ENCODE peak calls at places on chromosome 17, in six cellular contexts. O is colonic mucosa, E is fibroblast of lung, L is pancreas, U is spleen, G is cardiac muscle cell. D is an unnamed sample.

GRCh38 chr17:83198366-83199341 is 119.2 kb downstream of the METRNL start:
- DNase-seq in U (peak), G (no peak), L (peak), E (no peak), O (no peak), D (peak)

GRCh38 chr17:11589706-11590105 is 8.6 kb upstream of the DNAH9 start:
- DNase-seq in E (no peak), U (no peak), L (no peak), O (no peak), G (no peak), D (no peak)

GRCh38 chr17:54771409-54771808 is 129.2 kb upstream of the TOM1L1 start:
- DNase-seq in E (no peak), U (no peak), G (no peak), O (no peak), L (no peak), D (no peak)

GRCh38 chr17:76382305-76382802 is 2.1 kb upstream of the SPHK1 start:
- DNase-seq in O (no peak), G (peak), U (peak), L (peak), E (no peak), D (no peak)

GRCh38 chr17:82438401-82439193 is 12.0 kb downstream of the CYBC1 start:
- DNase-seq in L (no peak), E (no peak), U (peak), O (no peak), G (no peak), D (no peak)

GRCh38 chr17:7677388-7678067 is 9.8 kb downstream of the TP53 start:
- DNase-seq in O (no peak), E (no peak), L (no peak), U (no peak), G (no peak), D (no peak)

GRCh38 chr17:28580925-28581324 is 4.2 kb upstream of the ALDOC start:
- DNase-seq in G (no peak), O (no peak), E (no peak), L (no peak), U (no peak), D (no peak)

GRCh38 chr17:34306466-34306865 is 12.8 kb upstream of the CCL8 start:
- DNase-seq in U (no peak), G (peak), O (no peak), L (no peak), E (peak), D (no peak)

GRCh38 chr17:20059728-20060188 is 50.6 kb downstream of the SPECC1 start:
- DNase-seq in G (no peak), E (peak), O (no peak), L (no peak), U (no peak), D (no peak)

DNA sequence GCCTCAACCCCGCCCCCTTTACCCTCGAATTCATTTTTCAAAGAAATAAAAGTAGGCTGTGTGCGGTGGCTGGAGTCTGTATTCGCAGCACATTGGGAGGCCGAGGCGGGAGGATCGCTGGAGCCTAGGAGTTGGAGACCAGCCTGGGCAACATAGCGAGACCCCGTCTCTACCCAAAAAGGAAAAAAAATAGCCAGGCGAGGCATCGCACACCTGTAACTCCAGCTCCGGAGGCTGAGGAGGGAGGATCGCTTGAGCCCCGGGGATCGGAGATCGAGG is 671 bp upstream of the TOP2A start:
- DNase-seq in E (no peak), U (no peak), L (no peak), G (no peak), O (no peak), D (no peak)
- H3K27ac ChIP-seq in E (peak), U (peak), L (no peak), G (peak), O (peak), D (peak)

GRCh38 chr17:43918026-43918389 is 10.7 kb upstream of the MPP2 start:
- DNase-seq in E (no peak), O (no peak), U (no peak), G (no peak), L (no peak), D (no peak)
- H3K4me3 ChIP-seq in E (no peak), O (no peak), U (no peak), G (no peak), L (no peak), D (no peak)

DNA sequence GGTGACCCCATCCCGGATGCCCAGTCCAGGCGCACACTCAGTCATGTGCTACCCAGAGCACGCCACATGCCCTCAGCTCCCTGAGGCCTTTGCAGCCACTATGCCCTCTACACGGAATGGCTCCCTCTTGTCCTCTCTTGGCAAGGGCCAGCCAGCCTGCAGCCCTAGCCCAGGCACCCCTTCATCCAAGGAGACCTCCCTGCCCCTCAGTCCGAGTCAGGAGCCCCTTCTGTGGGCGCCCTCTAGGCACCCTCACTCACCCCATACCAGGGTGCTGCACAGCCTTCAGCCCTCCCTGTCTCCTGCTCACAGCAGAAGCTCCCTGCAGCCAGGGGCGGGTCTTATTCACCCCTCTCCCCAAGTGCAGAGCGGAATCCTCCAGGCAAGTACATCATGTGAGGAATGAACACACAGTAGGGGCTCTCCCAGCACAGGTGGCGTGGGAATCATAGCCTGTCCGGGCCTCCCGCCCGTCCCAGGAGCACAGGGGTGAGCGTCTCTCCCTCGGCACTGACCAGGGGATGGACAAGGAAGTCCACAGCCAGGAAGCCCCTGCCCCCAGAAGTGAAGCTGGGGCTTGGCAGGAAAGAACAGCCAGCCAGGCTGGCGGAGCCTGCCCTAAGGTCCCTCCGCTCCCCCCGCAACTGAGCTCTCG is 186.9 kb downstream of the RBFOX3 start:
- DNase-seq in E (no peak), U (no peak), L (no peak), G (no peak), O (no peak), D (no peak)
- TF ChIP-seq CTCF in E (no peak), U (no peak), L (no peak), G (no peak), O (no peak), D (no peak)

GRCh38 chr17:57761887-57762286 is 16.8 kb upstream of the CCDC182 start:
- DNase-seq in E (no peak), U (no peak), O (no peak), G (no peak), L (no peak), D (no peak)
- H3K27ac ChIP-seq in E (no peak), U (no peak), O (no peak), G (no peak), L (no peak), D (no peak)